ENCODE peak calls at places on chromosomes 4 and X, in ten cellular contexts. One of them, this sample, is unnamed.

GRCh38 chr4:6929735-6930464 is 20.3 kb downstream of the TBC1D14 start:
- DNase-seq in esophagus squamous epithelium: no peak
- DNase-seq in testis: peak; percentile 77
- DNase-seq in uterus: no peak
- DNase-seq in Peyer's patch: no peak
- DNase-seq in stomach: no peak
- DNase-seq in IMR-90: no peak
- DNase-seq in prostate gland: no peak
- DNase-seq in breast epithelium: no peak
- DNase-seq in tibial nerve: no peak
- DNase-seq in this sample: no peak

GRCh38 chrX:1444896-1445480 is 7.7 kb downstream of the ASMTL start:
- DNase-seq in esophagus squamous epithelium: no peak
- DNase-seq in testis: peak; percentile 3
- DNase-seq in uterus: peak; percentile 3
- DNase-seq in Peyer's patch: peak; percentile 1
- DNase-seq in stomach: no peak
- DNase-seq in IMR-90: no peak
- DNase-seq in prostate gland: no peak
- DNase-seq in breast epithelium: no peak
- DNase-seq in tibial nerve: no peak
- DNase-seq in this sample: no peak

GRCh38 chrX:48498374-48498809 is 10.4 kb upstream of the PORCN start:
- DNase-seq in esophagus squamous epithelium: no peak
- DNase-seq in testis: no peak
- DNase-seq in uterus: no peak
- DNase-seq in Peyer's patch: no peak
- DNase-seq in stomach: no peak
- DNase-seq in IMR-90: peak; percentile 74
- DNase-seq in prostate gland: no peak
- DNase-seq in breast epithelium: no peak
- DNase-seq in tibial nerve: no peak
- DNase-seq in this sample: no peak

GRCh38 chr4:6824772-6825402 is 42.4 kb downstream of the KIAA0232 start:
- DNase-seq in esophagus squamous epithelium: no peak
- DNase-seq in testis: no peak
- DNase-seq in uterus: no peak
- DNase-seq in Peyer's patch: no peak
- DNase-seq in stomach: no peak
- DNase-seq in IMR-90: peak; percentile 42
- DNase-seq in prostate gland: no peak
- DNase-seq in breast epithelium: no peak
- DNase-seq in tibial nerve: no peak
- DNase-seq in this sample: no peak

GRCh38 chr4:13527983-13528822 is 16.1 kb downstream of the NKX3-2 start:
- DNase-seq in esophagus squamous epithelium: no peak
- DNase-seq in testis: no peak
- DNase-seq in uterus: no peak
- DNase-seq in Peyer's patch: no peak
- DNase-seq in stomach: no peak
- DNase-seq in IMR-90: no peak
- DNase-seq in prostate gland: no peak
- DNase-seq in breast epithelium: no peak
- DNase-seq in tibial nerve: no peak
- DNase-seq in this sample: no peak

GRCh38 chr4:174214102-174214878 is 69.2 kb downstream of the FBXO8 start:
- DNase-seq in esophagus squamous epithelium: no peak
- DNase-seq in testis: no peak
- DNase-seq in uterus: no peak
- DNase-seq in Peyer's patch: no peak
- DNase-seq in stomach: no peak
- DNase-seq in IMR-90: no peak
- DNase-seq in prostate gland: no peak
- DNase-seq in breast epithelium: no peak
- DNase-seq in tibial nerve: no peak
- DNase-seq in this sample: no peak

GRCh38 chr4:86442881-86443280 is 83.0 kb upstream of the MAPK10 start:
- DNase-seq in esophagus squamous epithelium: no peak
- DNase-seq in testis: no peak
- DNase-seq in uterus: no peak
- DNase-seq in Peyer's patch: no peak
- DNase-seq in stomach: no peak
- DNase-seq in IMR-90: no peak
- DNase-seq in prostate gland: no peak
- DNase-seq in breast epithelium: no peak
- DNase-seq in tibial nerve: no peak
- DNase-seq in this sample: no peak

GRCh38 chrX:71911023-71911730 is 532 bp downstream of the NHSL2 start:
- DNase-seq in esophagus squamous epithelium: no peak
- DNase-seq in testis: peak; percentile 25
- DNase-seq in uterus: peak; percentile 23
- DNase-seq in Peyer's patch: no peak
- DNase-seq in stomach: no peak
- DNase-seq in IMR-90: no peak
- DNase-seq in prostate gland: no peak
- DNase-seq in breast epithelium: no peak
- DNase-seq in tibial nerve: no peak
- DNase-seq in this sample: peak; percentile 22

GRCh38 chr4:48271048-48271452 is 1.4 kb upstream of the TEC start:
- DNase-seq in esophagus squamous epithelium: no peak
- DNase-seq in testis: no peak
- DNase-seq in uterus: no peak
- DNase-seq in Peyer's patch: no peak
- DNase-seq in stomach: no peak
- DNase-seq in IMR-90: no peak
- DNase-seq in prostate gland: no peak
- DNase-seq in breast epithelium: no peak
- DNase-seq in tibial nerve: no peak
- DNase-seq in this sample: no peak

GRCh38 chrX:109374276-109374960 is 107.5 kb downstream of the GUCY2F start:
- DNase-seq in esophagus squamous epithelium: no peak
- DNase-seq in testis: no peak
- DNase-seq in uterus: no peak
- DNase-seq in Peyer's patch: no peak
- DNase-seq in stomach: no peak
- DNase-seq in IMR-90: no peak
- DNase-seq in prostate gland: no peak
- DNase-seq in breast epithelium: no peak
- DNase-seq in tibial nerve: no peak
- DNase-seq in this sample: no peak

GRCh38 chrX:49970699-49971098 is 48.3 kb downstream of the CLCN5 start:
- DNase-seq in esophagus squamous epithelium: no peak
- DNase-seq in testis: no peak
- DNase-seq in uterus: no peak
- DNase-seq in Peyer's patch: no peak
- DNase-seq in stomach: no peak
- DNase-seq in IMR-90: no peak
- DNase-seq in prostate gland: no peak
- DNase-seq in breast epithelium: no peak
- DNase-seq in tibial nerve: no peak
- DNase-seq in this sample: no peak

GRCh38 chr4:83503974-83504373 is 19.1 kb upstream of the ABRAXAS1 start:
- DNase-seq in esophagus squamous epithelium: no peak
- DNase-seq in testis: no peak
- DNase-seq in uterus: no peak
- DNase-seq in Peyer's patch: no peak
- DNase-seq in stomach: no peak
- DNase-seq in IMR-90: no peak
- DNase-seq in prostate gland: no peak
- DNase-seq in breast epithelium: no peak
- DNase-seq in tibial nerve: no peak
- DNase-seq in this sample: no peak

GRCh38 chr4:185213829-185214228 is 4.4 kb downstream of the SNX25 start:
- DNase-seq in esophagus squamous epithelium: no peak
- DNase-seq in testis: no peak
- DNase-seq in uterus: no peak
- DNase-seq in Peyer's patch: no peak
- DNase-seq in stomach: no peak
- DNase-seq in IMR-90: no peak
- DNase-seq in prostate gland: no peak
- DNase-seq in breast epithelium: no peak
- DNase-seq in tibial nerve: no peak
- DNase-seq in this sample: no peak
- H3K4me3 ChIP-seq in esophagus squamous epithelium: no peak overlapping the region
- H3K4me3 ChIP-seq in testis: no peak overlapping the region
- H3K4me3 ChIP-seq in uterus: no peak overlapping the region
- H3K4me3 ChIP-seq in Peyer's patch: no peak overlapping the region
- H3K4me3 ChIP-seq in stomach: no peak overlapping the region
- H3K4me3 ChIP-seq in IMR-90: no peak overlapping the region
- H3K4me3 ChIP-seq in prostate gland: no peak overlapping the region
- H3K4me3 ChIP-seq in breast epithelium: no peak overlapping the region
- H3K4me3 ChIP-seq in tibial nerve: no peak overlapping the region
- H3K4me3 ChIP-seq in this sample: no peak overlapping the region

GRCh38 chr4:78757574-78757973 is 18.6 kb upstream of the BMP2K start:
- DNase-seq in esophagus squamous epithelium: no peak
- DNase-seq in testis: no peak
- DNase-seq in uterus: no peak
- DNase-seq in Peyer's patch: no peak
- DNase-seq in stomach: no peak
- DNase-seq in IMR-90: no peak
- DNase-seq in prostate gland: no peak
- DNase-seq in breast epithelium: no peak
- DNase-seq in tibial nerve: no peak
- DNase-seq in this sample: no peak
- TF ChIP-seq POLR2A in esophagus squamous epithelium: no peak
- TF ChIP-seq POLR2A in testis: no peak
- TF ChIP-seq POLR2A in uterus: no peak
- TF ChIP-seq POLR2A in Peyer's patch: no peak
- TF ChIP-seq POLR2A in stomach: no peak
- TF ChIP-seq POLR2A in IMR-90: no peak
- TF ChIP-seq POLR2A in prostate gland: no peak
- TF ChIP-seq POLR2A in breast epithelium: no peak
- TF ChIP-seq POLR2A in tibial nerve: no peak
- TF ChIP-seq POLR2A in this sample: no peak

DNA sequence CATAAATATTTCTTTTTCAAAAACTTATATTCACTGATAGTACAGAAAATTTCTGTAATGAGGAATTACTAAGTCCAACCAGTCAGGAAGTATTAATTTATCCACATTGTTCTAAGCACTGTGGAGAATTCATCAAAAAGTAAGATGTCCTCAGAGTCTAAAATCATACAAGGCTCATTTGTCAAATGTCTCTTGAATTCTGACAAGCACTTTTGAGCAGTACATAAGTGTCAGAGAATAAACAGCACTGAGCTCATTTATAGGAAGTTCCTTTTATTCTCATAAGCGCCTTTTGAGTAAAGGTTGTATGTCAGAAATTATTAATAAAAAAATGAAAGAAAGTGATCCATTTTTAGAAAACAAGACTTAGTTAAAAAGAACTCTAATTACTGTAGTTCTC is 523.2 kb upstream of the EPHA5 start:
- DNase-seq in esophagus squamous epithelium: no peak
- DNase-seq in testis: no peak
- DNase-seq in uterus: no peak
- DNase-seq in Peyer's patch: no peak
- DNase-seq in stomach: no peak
- DNase-seq in IMR-90: no peak
- DNase-seq in prostate gland: no peak
- DNase-seq in breast epithelium: no peak
- DNase-seq in tibial nerve: no peak
- DNase-seq in this sample: no peak
- H3K27ac ChIP-seq in esophagus squamous epithelium: no peak overlapping the region
- H3K27ac ChIP-seq in testis: no peak overlapping the region
- H3K27ac ChIP-seq in uterus: no peak overlapping the region
- H3K27ac ChIP-seq in Peyer's patch: no peak overlapping the region
- H3K27ac ChIP-seq in stomach: no peak overlapping the region
- H3K27ac ChIP-seq in IMR-90: no peak overlapping the region
- H3K27ac ChIP-seq in prostate gland: no peak overlapping the region
- H3K27ac ChIP-seq in breast epithelium: no peak overlapping the region
- H3K27ac ChIP-seq in tibial nerve: no peak overlapping the region
- H3K27ac ChIP-seq in this sample: no peak overlapping the region

GRCh38 chr4:88724406-88724805 is 26.8 kb upstream of the NAP1L5 start:
- DNase-seq in esophagus squamous epithelium: no peak
- DNase-seq in testis: no peak
- DNase-seq in uterus: no peak
- DNase-seq in Peyer's patch: no peak
- DNase-seq in stomach: no peak
- DNase-seq in IMR-90: no peak
- DNase-seq in prostate gland: no peak
- DNase-seq in breast epithelium: no peak
- DNase-seq in tibial nerve: no peak
- DNase-seq in this sample: no peak

GRCh38 chr4:88725143-88725542 is 27.5 kb upstream of the NAP1L5 start:
- DNase-seq in esophagus squamous epithelium: no peak
- DNase-seq in testis: no peak
- DNase-seq in uterus: no peak
- DNase-seq in Peyer's patch: no peak
- DNase-seq in stomach: no peak
- DNase-seq in IMR-90: no peak
- DNase-seq in prostate gland: no peak
- DNase-seq in breast epithelium: no peak
- DNase-seq in tibial nerve: no peak
- DNase-seq in this sample: no peak

GRCh38 chr4:88720749-88721428 is 23.3 kb upstream of the NAP1L5 start:
- DNase-seq in esophagus squamous epithelium: no peak
- DNase-seq in testis: no peak
- DNase-seq in uterus: no peak
- DNase-seq in Peyer's patch: no peak
- DNase-seq in stomach: no peak
- DNase-seq in IMR-90: no peak
- DNase-seq in prostate gland: no peak
- DNase-seq in breast epithelium: no peak
- DNase-seq in tibial nerve: no peak
- DNase-seq in this sample: no peak

GRCh38 chr4:88722276-88722780 is 24.7 kb upstream of the NAP1L5 start:
- DNase-seq in esophagus squamous epithelium: no peak
- DNase-seq in testis: no peak
- DNase-seq in uterus: no peak
- DNase-seq in Peyer's patch: no peak
- DNase-seq in stomach: no peak
- DNase-seq in IMR-90: no peak
- DNase-seq in prostate gland: no peak
- DNase-seq in breast epithelium: no peak
- DNase-seq in tibial nerve: no peak
- DNase-seq in this sample: no peak

DNA sequence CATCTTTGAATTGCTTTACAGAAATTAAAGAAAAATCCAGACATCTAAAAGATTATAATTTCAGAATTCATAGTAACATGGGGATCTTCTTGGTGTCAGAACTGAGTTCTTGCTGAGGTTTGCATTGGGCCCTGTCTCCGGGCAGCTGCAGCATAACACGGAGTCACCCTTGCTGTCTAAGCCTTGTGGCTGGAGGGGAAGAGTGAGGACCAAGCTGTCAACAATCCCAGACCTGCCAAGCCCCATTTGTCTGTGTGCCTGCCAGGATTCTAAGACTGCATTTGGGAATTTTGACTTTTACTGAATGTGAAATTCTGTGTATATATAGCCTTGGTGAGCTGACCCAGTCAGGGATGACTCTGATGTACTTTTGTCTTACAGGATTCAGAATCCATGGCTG is 25.2 kb upstream of the NAP1L5 start:
- DNase-seq in esophagus squamous epithelium: no peak
- DNase-seq in testis: no peak
- DNase-seq in uterus: no peak
- DNase-seq in Peyer's patch: no peak
- DNase-seq in stomach: no peak
- DNase-seq in IMR-90: no peak
- DNase-seq in prostate gland: no peak
- DNase-seq in breast epithelium: no peak
- DNase-seq in tibial nerve: no peak
- DNase-seq in this sample: no peak
- H3K4me3 ChIP-seq in esophagus squamous epithelium: no peak overlapping the region
- H3K4me3 ChIP-seq in testis: no peak overlapping the region
- H3K4me3 ChIP-seq in uterus: no peak overlapping the region
- H3K4me3 ChIP-seq in Peyer's patch: no peak overlapping the region
- H3K4me3 ChIP-seq in stomach: no peak overlapping the region
- H3K4me3 ChIP-seq in IMR-90: no peak overlapping the region
- H3K4me3 ChIP-seq in prostate gland: no peak overlapping the region
- H3K4me3 ChIP-seq in breast epithelium: no peak overlapping the region
- H3K4me3 ChIP-seq in tibial nerve: no peak overlapping the region
- H3K4me3 ChIP-seq in this sample: no peak overlapping the region